ENCODE peak calls at places on chromosome 17, in four cellular contexts. C, Y, N and R are unnamed samples. For H3K9me3, the result is how much of the 10 kb centered on the place peaks cover.

GRCh38 chr17:7444682-7445010 is 215 bp upstream of the CHRNB1 start:
- DNase-seq in C (no peak), N (no peak), Y (no peak), R (no peak)

GRCh38 chr17:8838551-8839095 is 28.9 kb downstream of the PIK3R6 start:
- DNase-seq in N (no peak), Y (no peak), C (no peak), R (peak)

GRCh38 chr17:39235555-39236221 is 9.9 kb upstream of the STAC2 start:
- DNase-seq in N (peak), Y (peak), C (peak), R (peak)

GRCh38 chr17:39208893-39209292 is 8.8 kb downstream of the RPL19 start:
- DNase-seq in Y (no peak), C (no peak), N (peak), R (peak)

GRCh38 chr17:61904094-61904710 is 23.6 kb downstream of the INTS2 start:
- DNase-seq in N (peak), Y (no peak), C (no peak), R (no peak)

GRCh38 chr17:33039874-33040273 is 48.2 kb downstream of the SPACA3 start:
- DNase-seq in Y (no peak), N (no peak), C (peak), R (no peak)

GRCh38 chr17:34579979-34580684 is 750 bp downstream of the TMEM132E start:
- DNase-seq in Y (peak), C (no peak), N (peak), R (peak)

GRCh38 chr17:43359469-43360105 is 39.2 kb upstream of the ARL4D start:
- DNase-seq in C (no peak), N (no peak), Y (no peak), R (peak)

GRCh38 chr17:50949128-50950001 is 83.2 kb upstream of the TOB1 start:
- DNase-seq in N (no peak), C (no peak), Y (no peak), R (peak)

GRCh38 chr17:7862692-7863437 is 5.1 kb downstream of the CYB5D1 start:
- DNase-seq in Y (peak), N (no peak), C (peak), R (peak)

GRCh38 chr17:8253801-8254200 is 4.7 kb downstream of the PFAS start:
- DNase-seq in Y (no peak), N (no peak), C (no peak), R (peak)

GRCh38 chr17:54971147-54971546 is 2.6 kb downstream of the STXBP4 start:
- DNase-seq in N (no peak), C (no peak), Y (no peak), R (no peak)

GRCh38 chr17:45372325-45372869 is 55.6 kb upstream of the MAP3K14 start:
- DNase-seq in C (no peak), Y (no peak), N (no peak), R (peak)

GRCh38 chr17:73902416-73903181 is 258.4 kb upstream of the SDK2 start:
- DNase-seq in Y (no peak), C (no peak), N (peak), R (peak)

GRCh38 chr17:50272711-50273653 is 1.3 kb upstream of the TMEM92 start:
- DNase-seq in Y (peak), C (peak), N (peak), R (peak)

GRCh38 chr17:30961213-30962188 is 9.3 kb upstream of the RNF135 start:
- DNase-seq in C (no peak), N (peak), Y (no peak), R (peak)

GRCh38 chr17:35555695-35556094 is 4.9 kb downstream of the SLFN14 start:
- DNase-seq in C (no peak), N (no peak), Y (peak), R (no peak)

GRCh38 chr17:65371702-65372101 is 189.7 kb downstream of the AXIN2 start:
- DNase-seq in N (no peak), Y (no peak), C (no peak), R (peak)

GRCh38 chr17:61157246-61157887 is 242.3 kb upstream of the TBX2 start:
- DNase-seq in Y (peak), N (no peak), C (no peak), R (no peak)

GRCh38 chr17:33082529-33083148 is 91.0 kb downstream of the SPACA3 start:
- DNase-seq in C (peak), N (no peak), Y (peak), R (peak)

GRCh38 chr17:13421581-13421980 is 180.1 kb downstream of the HS3ST3A1 start:
- DNase-seq in Y (no peak), N (no peak), C (no peak), R (no peak)

GRCh38 chr17:60170835-60171752 is 21.3 kb downstream of the CA4 start:
- DNase-seq in C (no peak), N (no peak), Y (peak), R (peak)

GRCh38 chr17:8740486-8740885 is 4.2 kb downstream of the CCDC42 start:
- DNase-seq in N (peak), Y (no peak), C (no peak), R (peak)

GRCh38 chr17:11245187-11245586 is 4.2 kb downstream of the SHISA6 start:
- DNase-seq in N (no peak), Y (peak), C (no peak), R (no peak)

GRCh38 chr17:21674242-21674731 is 18.0 kb upstream of the KCNJ18 start:
- DNase-seq in C (no peak), N (no peak), Y (peak), R (peak)

GRCh38 chr17:21677126-21677910 is 15.0 kb upstream of the KCNJ18 start:
- DNase-seq in C (no peak), Y (no peak), N (no peak), R (no peak)

GRCh38 chr17:21678451-21679081 is 13.8 kb upstream of the KCNJ18 start:
- DNase-seq in C (peak), Y (peak), N (no peak), R (no peak)

GRCh38 chr17:21677911-21678310 is 14.4 kb upstream of the KCNJ18 start:
- DNase-seq in N (no peak), C (no peak), Y (no peak), R (no peak)

GRCh38 chr17:21676281-21677111 is 15.8 kb upstream of the KCNJ18 start:
- DNase-seq in N (no peak), C (no peak), Y (no peak), R (no peak)
- H3K9me3 ChIP-seq in N (under half), C (half or more), Y (under half), R (under half)

DNA sequence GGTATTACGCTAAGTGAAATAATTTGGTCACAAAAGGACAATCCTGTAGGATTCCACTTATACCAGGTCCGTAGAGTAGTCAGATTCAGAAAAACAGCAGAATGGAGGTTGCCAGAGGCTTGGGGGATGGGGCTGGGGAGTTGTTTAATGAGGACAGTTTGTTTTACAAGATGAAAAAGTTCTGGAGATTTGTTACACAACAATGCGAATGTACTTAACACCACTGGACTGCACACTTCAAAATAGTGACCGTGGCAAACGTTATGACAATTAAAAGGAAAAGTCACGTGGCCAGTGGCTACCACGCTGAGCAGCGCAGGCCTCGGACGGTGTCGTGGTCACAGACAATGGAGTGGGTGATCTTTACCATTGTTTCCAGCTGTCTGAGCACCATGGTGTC is 338.1 kb downstream of the SEC14L1 start:
- DNase-seq in N (no peak), C (no peak), Y (no peak), R (no peak)
- H3K9ac ChIP-seq in N (no peak), C (no peak), Y (no peak), R (no peak)

DNA sequence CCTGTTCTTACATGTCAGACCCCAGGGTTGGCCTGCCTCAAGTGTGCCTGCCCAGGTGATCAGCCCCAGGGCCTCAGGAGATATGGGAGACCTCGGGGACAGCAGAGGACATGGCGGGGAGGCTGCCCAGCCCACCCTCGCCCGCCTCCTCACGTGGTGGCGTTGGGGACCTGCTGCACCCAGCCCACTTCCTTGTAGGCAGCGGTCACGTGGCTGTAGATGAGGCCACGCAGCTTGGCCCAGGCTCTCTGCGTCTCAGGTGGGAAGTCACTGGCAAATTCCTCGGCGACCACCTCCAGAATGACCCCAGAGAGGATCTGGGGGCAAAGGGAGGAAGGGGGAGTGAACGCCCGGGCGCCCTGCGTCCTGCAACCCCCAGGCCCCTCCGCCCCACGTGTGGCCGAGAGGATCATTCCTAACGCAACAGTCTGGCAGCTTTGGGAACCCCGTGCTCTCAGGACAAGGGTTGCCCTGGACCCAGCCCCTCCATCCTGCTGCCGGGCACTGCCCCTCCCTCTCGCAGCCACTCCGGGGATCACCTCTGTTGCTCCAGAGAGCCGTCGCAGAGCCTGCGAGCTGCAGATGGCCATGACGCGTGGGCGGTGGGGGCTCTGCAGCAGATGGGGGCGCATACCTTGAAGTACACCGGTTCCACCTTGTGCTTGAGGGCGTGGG is 6.5 kb downstream of the CYGB start:
- DNase-seq in N (no peak), C (no peak), Y (peak), R (no peak)
- H3K27ac ChIP-seq in N (no peak), C (no peak), Y (no peak), R (no peak)

DNA sequence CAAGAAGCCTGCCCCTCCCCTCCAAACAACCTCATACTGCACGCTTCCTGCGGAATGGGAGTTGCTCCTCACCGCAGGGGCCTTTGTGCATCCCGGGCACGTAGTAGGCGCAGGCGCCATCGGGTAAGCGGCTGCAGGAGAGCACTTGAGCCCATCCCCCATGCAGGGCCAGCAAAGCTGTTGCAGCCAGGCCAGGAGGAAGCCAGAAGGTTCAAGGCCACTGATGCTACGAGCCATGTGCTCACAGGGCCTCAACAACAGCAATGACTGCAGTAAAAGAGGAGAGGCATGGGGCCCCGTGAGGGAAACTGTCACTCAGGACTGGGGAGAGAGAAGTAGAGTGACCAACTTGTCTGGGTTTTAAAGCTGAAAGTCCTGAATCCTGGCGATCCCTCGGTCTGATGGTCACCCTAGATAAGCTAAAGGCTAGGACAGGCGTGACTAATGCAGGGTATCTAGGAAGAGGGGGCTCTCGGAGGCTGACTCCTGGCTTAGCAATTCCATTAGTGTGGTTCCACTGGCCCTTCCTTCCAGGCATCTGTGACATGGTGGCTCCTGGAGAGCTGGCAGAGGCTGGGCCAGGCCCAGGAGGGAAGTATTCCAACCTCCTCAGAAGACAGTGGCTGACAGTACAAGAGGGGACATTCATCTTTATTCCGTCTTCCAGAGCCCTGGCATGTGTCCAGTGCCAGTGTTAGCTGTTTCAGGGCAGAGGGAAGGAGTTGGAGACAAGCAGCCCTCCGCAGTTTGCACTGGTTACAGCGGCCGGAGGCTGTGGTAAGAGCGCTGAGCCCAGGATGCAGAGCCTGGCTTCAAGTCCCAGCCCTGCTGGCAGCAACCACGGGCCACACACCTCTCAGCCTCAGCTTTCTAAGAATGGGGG is 20.8 kb downstream of the GOSR2 start:
- DNase-seq in C (peak), Y (peak), N (no peak), R (peak)
- H3K9me3 ChIP-seq in C (under half), Y (under half), N (under half), R (under half)